ENCODE peak calls at places on chromosome 2, in nine cellular contexts. One of them, this sample, is unnamed.

GRCh38 chr2:149365826-149366583 is 35.6 kb downstream of the LYPD6 start:
- DNase-seq in BJ: no peak
- DNase-seq in A549: no peak
- DNase-seq in K562: no peak
- DNase-seq in gastrocnemius medialis: no peak
- DNase-seq in GM23338: no peak
- DNase-seq in retinal pigment epithelial cell: peak
- DNase-seq in right atrium auricular region: no peak
- DNase-seq in psoas muscle: no peak
- DNase-seq in this sample: no peak

GRCh38 chr2:216116418-216116817 is 7.3 kb downstream of the XRCC5 start:
- DNase-seq in BJ: no peak
- DNase-seq in A549: no peak
- DNase-seq in K562: no peak
- DNase-seq in gastrocnemius medialis: no peak
- DNase-seq in GM23338: no peak
- DNase-seq in retinal pigment epithelial cell: no peak
- DNase-seq in right atrium auricular region: no peak
- DNase-seq in psoas muscle: no peak
- DNase-seq in this sample: no peak

GRCh38 chr2:11616851-11617415 is 53.1 kb downstream of the NTSR2 start:
- DNase-seq in BJ: no peak
- DNase-seq in A549: no peak
- DNase-seq in K562: no peak
- DNase-seq in gastrocnemius medialis: no peak
- DNase-seq in GM23338: no peak
- DNase-seq in retinal pigment epithelial cell: no peak
- DNase-seq in right atrium auricular region: no peak
- DNase-seq in psoas muscle: no peak
- DNase-seq in this sample: no peak

GRCh38 chr2:69138247-69138754 is 125.3 kb downstream of the ANTXR1 start:
- DNase-seq in BJ: peak
- DNase-seq in A549: peak
- DNase-seq in K562: no peak
- DNase-seq in gastrocnemius medialis: no peak
- DNase-seq in GM23338: peak
- DNase-seq in retinal pigment epithelial cell: peak
- DNase-seq in right atrium auricular region: no peak
- DNase-seq in psoas muscle: no peak
- DNase-seq in this sample: no peak

GRCh38 chr2:70124983-70125480 is 37.8 kb downstream of the PCBP1 start:
- DNase-seq in BJ: no peak
- DNase-seq in A549: peak
- DNase-seq in K562: peak
- DNase-seq in gastrocnemius medialis: peak
- DNase-seq in GM23338: peak
- DNase-seq in retinal pigment epithelial cell: no peak
- DNase-seq in right atrium auricular region: peak
- DNase-seq in psoas muscle: peak
- DNase-seq in this sample: no peak

GRCh38 chr2:232563580-232563979 is 13.1 kb downstream of the EIF4E2 start:
- DNase-seq in BJ: no peak
- DNase-seq in A549: no peak
- DNase-seq in K562: no peak
- DNase-seq in gastrocnemius medialis: no peak
- DNase-seq in GM23338: no peak
- DNase-seq in retinal pigment epithelial cell: no peak
- DNase-seq in right atrium auricular region: no peak
- DNase-seq in psoas muscle: no peak
- DNase-seq in this sample: no peak

GRCh38 chr2:12007282-12007681 is 260.9 kb downstream of the LPIN1 start:
- DNase-seq in BJ: no peak
- DNase-seq in A549: no peak
- DNase-seq in K562: no peak
- DNase-seq in gastrocnemius medialis: no peak
- DNase-seq in GM23338: no peak
- DNase-seq in retinal pigment epithelial cell: no peak
- DNase-seq in right atrium auricular region: no peak
- DNase-seq in psoas muscle: no peak
- DNase-seq in this sample: no peak

GRCh38 chr2:207403950-207404349 is 125.8 kb upstream of the CREB1 start:
- DNase-seq in BJ: no peak
- DNase-seq in A549: no peak
- DNase-seq in K562: no peak
- DNase-seq in gastrocnemius medialis: no peak
- DNase-seq in GM23338: no peak
- DNase-seq in retinal pigment epithelial cell: no peak
- DNase-seq in right atrium auricular region: no peak
- DNase-seq in psoas muscle: no peak
- DNase-seq in this sample: no peak

GRCh38 chr2:31197166-31197565 is 20.1 kb downstream of the CAPN14 start:
- DNase-seq in BJ: no peak
- DNase-seq in A549: no peak
- DNase-seq in K562: no peak
- DNase-seq in gastrocnemius medialis: no peak
- DNase-seq in GM23338: no peak
- DNase-seq in retinal pigment epithelial cell: no peak
- DNase-seq in right atrium auricular region: no peak
- DNase-seq in psoas muscle: no peak
- DNase-seq in this sample: no peak

GRCh38 chr2:168997113-168997512 is 34.0 kb downstream of the ABCB11 start:
- DNase-seq in BJ: no peak
- DNase-seq in A549: no peak
- DNase-seq in K562: no peak
- DNase-seq in gastrocnemius medialis: no peak
- DNase-seq in GM23338: no peak
- DNase-seq in retinal pigment epithelial cell: peak
- DNase-seq in right atrium auricular region: no peak
- DNase-seq in psoas muscle: no peak
- DNase-seq in this sample: no peak

GRCh38 chr2:112121682-112122254 is 16.4 kb upstream of the FBLN7 start:
- DNase-seq in BJ: no peak
- DNase-seq in A549: peak
- DNase-seq in K562: no peak
- DNase-seq in gastrocnemius medialis: no peak
- DNase-seq in GM23338: peak
- DNase-seq in retinal pigment epithelial cell: peak
- DNase-seq in right atrium auricular region: no peak
- DNase-seq in psoas muscle: no peak
- DNase-seq in this sample: no peak

GRCh38 chr2:148955798-148956197 is 80.8 kb downstream of the KIF5C start:
- DNase-seq in BJ: no peak
- DNase-seq in A549: no peak
- DNase-seq in K562: no peak
- DNase-seq in gastrocnemius medialis: no peak
- DNase-seq in GM23338: no peak
- DNase-seq in retinal pigment epithelial cell: no peak
- DNase-seq in right atrium auricular region: no peak
- DNase-seq in psoas muscle: no peak
- DNase-seq in this sample: no peak

GRCh38 chr2:120920438-120920814 is 184.8 kb downstream of the GLI2 start:
- DNase-seq in BJ: no peak
- DNase-seq in A549: no peak
- DNase-seq in K562: no peak
- DNase-seq in gastrocnemius medialis: no peak
- DNase-seq in GM23338: no peak
- DNase-seq in retinal pigment epithelial cell: no peak
- DNase-seq in right atrium auricular region: no peak
- DNase-seq in psoas muscle: no peak
- DNase-seq in this sample: no peak

DNA sequence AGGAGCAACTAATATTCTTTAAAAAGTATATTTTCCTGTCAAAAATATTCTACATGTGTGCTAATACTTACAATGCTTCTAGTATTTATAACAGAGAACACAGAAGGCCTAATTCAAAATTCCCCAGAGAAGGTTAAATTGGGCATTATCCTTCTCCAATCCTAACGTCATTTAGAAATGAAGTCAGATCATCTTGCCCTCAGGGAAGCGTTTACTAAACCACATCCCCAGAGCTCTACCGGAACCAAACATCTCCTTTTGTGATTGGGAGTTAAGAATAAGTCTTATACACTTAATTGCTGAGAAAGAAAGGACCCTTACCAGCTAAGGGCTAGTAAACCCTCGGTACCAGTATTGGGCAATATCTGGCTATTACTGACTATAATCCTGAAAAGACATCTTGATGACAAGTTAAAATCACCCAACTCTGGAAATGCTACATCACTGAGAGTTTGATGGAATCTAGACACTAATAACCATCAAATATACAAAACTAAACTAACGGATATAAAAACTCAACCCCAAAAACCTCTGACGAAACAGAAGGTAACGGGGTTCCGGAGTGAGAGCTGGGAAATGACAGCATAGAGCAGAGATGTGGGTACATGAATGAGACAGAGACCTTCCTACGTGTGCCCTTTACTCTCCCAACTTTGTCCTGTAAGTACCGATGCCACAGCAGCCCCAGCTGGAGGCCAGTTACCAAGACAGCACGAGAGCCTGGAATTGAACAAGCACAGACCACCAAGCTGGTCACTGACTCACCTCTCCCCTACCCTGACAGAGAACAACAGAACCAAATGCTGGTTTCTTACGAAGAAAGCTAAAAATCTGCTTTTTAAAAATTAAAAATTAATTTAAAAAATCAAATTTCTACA is 35.0 kb downstream of the WDSUB1 start:
- DNase-seq in BJ: no peak
- DNase-seq in A549: no peak
- DNase-seq in K562: no peak
- DNase-seq in gastrocnemius medialis: no peak
- DNase-seq in GM23338: no peak
- DNase-seq in retinal pigment epithelial cell: no peak
- DNase-seq in right atrium auricular region: no peak
- DNase-seq in psoas muscle: no peak
- DNase-seq in this sample: no peak
- H3K4me3 ChIP-seq in BJ: no peak
- H3K4me3 ChIP-seq in A549: no peak
- H3K4me3 ChIP-seq in K562: no peak
- H3K4me3 ChIP-seq in gastrocnemius medialis: no peak
- H3K4me3 ChIP-seq in GM23338: no peak
- H3K4me3 ChIP-seq in retinal pigment epithelial cell: no peak
- H3K4me3 ChIP-seq in right atrium auricular region: no peak
- H3K4me3 ChIP-seq in psoas muscle: no peak
- H3K4me3 ChIP-seq in this sample: no peak

DNA sequence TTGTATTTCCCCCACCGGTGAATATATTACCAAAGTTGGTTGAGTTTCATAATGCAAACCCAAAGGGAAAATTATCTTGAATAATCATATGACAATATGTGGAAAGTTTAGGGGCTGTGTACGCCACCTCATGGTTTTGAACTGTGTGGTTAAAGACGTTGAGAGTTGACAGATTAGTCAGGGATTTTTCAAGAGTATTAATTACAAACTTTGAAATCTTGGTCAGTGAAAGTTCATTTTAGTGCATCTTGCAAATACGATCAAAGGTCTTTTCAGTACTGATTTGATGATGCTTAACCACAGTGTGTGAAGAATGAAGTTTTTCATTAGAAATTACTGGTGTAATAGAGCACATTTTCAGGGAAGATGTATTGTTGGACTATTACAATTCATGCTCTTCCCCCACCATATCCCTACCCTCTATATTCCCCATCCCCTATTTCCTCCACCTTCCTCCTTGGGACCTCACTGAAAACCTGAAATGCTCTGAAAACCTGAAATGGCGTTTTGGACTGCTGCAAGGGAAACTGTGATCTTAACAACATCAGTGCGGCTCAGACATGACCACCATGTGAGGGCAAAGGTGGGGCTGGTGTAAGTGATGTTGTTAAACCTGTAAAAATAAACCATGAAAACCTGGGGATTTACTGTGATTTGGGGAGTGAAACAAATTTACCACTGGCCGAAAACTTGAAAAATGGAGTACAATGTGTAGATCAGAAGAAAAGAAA is 4.5 kb upstream of the BCL2L11 start:
- DNase-seq in BJ: no peak
- DNase-seq in A549: no peak
- DNase-seq in K562: no peak
- DNase-seq in gastrocnemius medialis: no peak
- DNase-seq in GM23338: no peak
- DNase-seq in retinal pigment epithelial cell: no peak
- DNase-seq in right atrium auricular region: no peak
- DNase-seq in psoas muscle: no peak
- DNase-seq in this sample: no peak
- TF ChIP-seq CTCF in BJ: no peak
- TF ChIP-seq CTCF in A549: no peak
- TF ChIP-seq CTCF in K562: no peak
- TF ChIP-seq CTCF in gastrocnemius medialis: no peak
- TF ChIP-seq CTCF in GM23338: no peak
- TF ChIP-seq CTCF in retinal pigment epithelial cell: no peak
- TF ChIP-seq CTCF in right atrium auricular region: no peak
- TF ChIP-seq CTCF in psoas muscle: no peak
- TF ChIP-seq CTCF in this sample: no peak

GRCh38 chr2:73063909-73064875 is 7.3 kb downstream of the SFXN5 start:
- DNase-seq in BJ: peak
- DNase-seq in A549: peak
- DNase-seq in K562: peak
- DNase-seq in gastrocnemius medialis: no peak
- DNase-seq in GM23338: peak
- DNase-seq in retinal pigment epithelial cell: no peak
- DNase-seq in right atrium auricular region: no peak
- DNase-seq in psoas muscle: no peak
- DNase-seq in this sample: no peak
- H3K4me3 ChIP-seq in BJ: no peak
- H3K4me3 ChIP-seq in A549: peak
- H3K4me3 ChIP-seq in K562: no peak
- H3K4me3 ChIP-seq in gastrocnemius medialis: no peak
- H3K4me3 ChIP-seq in GM23338: no peak
- H3K4me3 ChIP-seq in retinal pigment epithelial cell: no peak
- H3K4me3 ChIP-seq in right atrium auricular region: no peak
- H3K4me3 ChIP-seq in psoas muscle: no peak
- H3K4me3 ChIP-seq in this sample: no peak

GRCh38 chr2:7379799-7380198 is 462.6 kb downstream of the RNF144A start:
- DNase-seq in BJ: no peak
- DNase-seq in A549: peak
- DNase-seq in K562: no peak
- DNase-seq in gastrocnemius medialis: no peak
- DNase-seq in GM23338: peak
- DNase-seq in retinal pigment epithelial cell: no peak
- DNase-seq in right atrium auricular region: no peak
- DNase-seq in psoas muscle: no peak
- DNase-seq in this sample: no peak

GRCh38 chr2:7375901-7376300 is 458.7 kb downstream of the RNF144A start:
- DNase-seq in BJ: no peak
- DNase-seq in A549: no peak
- DNase-seq in K562: no peak
- DNase-seq in gastrocnemius medialis: no peak
- DNase-seq in GM23338: no peak
- DNase-seq in retinal pigment epithelial cell: no peak
- DNase-seq in right atrium auricular region: no peak
- DNase-seq in psoas muscle: no peak
- DNase-seq in this sample: no peak

GRCh38 chr2:7378642-7379041 is 461.4 kb downstream of the RNF144A start:
- DNase-seq in BJ: no peak
- DNase-seq in A549: no peak
- DNase-seq in K562: no peak
- DNase-seq in gastrocnemius medialis: no peak
- DNase-seq in GM23338: no peak
- DNase-seq in retinal pigment epithelial cell: no peak
- DNase-seq in right atrium auricular region: no peak
- DNase-seq in psoas muscle: no peak
- DNase-seq in this sample: no peak

GRCh38 chr2:7373156-7373555 is 455.9 kb downstream of the RNF144A start:
- DNase-seq in BJ: no peak
- DNase-seq in A549: no peak
- DNase-seq in K562: no peak
- DNase-seq in gastrocnemius medialis: no peak
- DNase-seq in GM23338: no peak
- DNase-seq in retinal pigment epithelial cell: no peak
- DNase-seq in right atrium auricular region: no peak
- DNase-seq in psoas muscle: no peak
- DNase-seq in this sample: no peak

GRCh38 chr2:7377861-7378569 is 460.8 kb downstream of the RNF144A start:
- DNase-seq in BJ: no peak
- DNase-seq in A549: no peak
- DNase-seq in K562: no peak
- DNase-seq in gastrocnemius medialis: no peak
- DNase-seq in GM23338: peak
- DNase-seq in retinal pigment epithelial cell: no peak
- DNase-seq in right atrium auricular region: no peak
- DNase-seq in psoas muscle: no peak
- DNase-seq in this sample: no peak
- TF ChIP-seq CTCF in BJ: no peak
- TF ChIP-seq CTCF in A549: no peak
- TF ChIP-seq CTCF in K562: no peak
- TF ChIP-seq CTCF in gastrocnemius medialis: no peak
- TF ChIP-seq CTCF in GM23338: peak
- TF ChIP-seq CTCF in retinal pigment epithelial cell: peak
- TF ChIP-seq CTCF in right atrium auricular region: no peak
- TF ChIP-seq CTCF in psoas muscle: no peak
- TF ChIP-seq CTCF in this sample: no peak